ENCODE peak calls at places on chromosome 7, in ten cellular contexts. M, N, J, P, D, X, B, W, U and Z are unnamed samples.

GRCh38 chr7:48365010-48365409 is 193.8 kb downstream of the ABCA13 start:
- DNase-seq in M (no peak), N (no peak), J (no peak), P (no peak), D (no peak), X (no peak), B (no peak), W (peak), U (no peak), Z (no peak)

GRCh38 chr7:94423116-94423515 is 28.4 kb downstream of the COL1A2 start:
- DNase-seq in M (no peak), N (no peak), J (no peak), P (no peak), D (no peak), X (no peak), B (no peak), W (peak), U (no peak), Z (no peak)

GRCh38 chr7:108328174-108328651 is 128.0 kb downstream of the NRCAM start:
- DNase-seq in M (no peak), N (no peak), J (no peak), P (no peak), D (no peak), X (no peak), B (no peak), W (no peak), U (no peak), Z (no peak)

GRCh38 chr7:136294977-136295376 is 317.8 kb upstream of the MTPN start:
- DNase-seq in M (no peak), N (no peak), J (no peak), P (no peak), D (no peak), X (no peak), B (no peak), W (no peak), U (no peak), Z (no peak)

GRCh38 chr7:11768263-11768662 is 63.7 kb downstream of the THSD7A start:
- DNase-seq in M (no peak), N (no peak), J (no peak), P (no peak), D (no peak), X (no peak), B (no peak), W (no peak), U (no peak), Z (no peak)

GRCh38 chr7:101453617-101454016 is 90.9 kb downstream of the COL26A1 start:
- DNase-seq in M (no peak), N (no peak), J (no peak), P (no peak), D (peak), X (no peak), B (no peak), W (no peak), U (no peak), Z (no peak)

GRCh38 chr7:139648941-139649425 is 125.5 kb downstream of the CLEC2L start:
- DNase-seq in M (no peak), N (no peak), J (no peak), P (no peak), D (no peak), X (no peak), B (no peak), W (peak), U (no peak), Z (no peak)

GRCh38 chr7:127667017-127667670 is 15.2 kb downstream of the SND1 start:
- DNase-seq in M (no peak), N (no peak), J (no peak), P (no peak), D (peak), X (no peak), B (no peak), W (peak), U (no peak), Z (no peak)

GRCh38 chr7:250523-250922 is 39.4 kb upstream of the FOXL3 start:
- DNase-seq in M (no peak), N (no peak), J (no peak), P (no peak), D (no peak), X (no peak), B (no peak), W (no peak), U (no peak), Z (no peak)

GRCh38 chr7:95690367-95690947 is 81.9 kb upstream of the DYNC1I1 start:
- DNase-seq in M (no peak), N (peak), J (no peak), P (no peak), D (peak), X (no peak), B (peak), W (peak), U (no peak), Z (no peak)

GRCh38 chr7:55514546-55515265 is 57.6 kb downstream of the VOPP1 start:
- DNase-seq in M (no peak), N (no peak), J (no peak), P (no peak), D (no peak), X (no peak), B (no peak), W (no peak), U (no peak), Z (no peak)

GRCh38 chr7:134021861-134022260 is 105.3 kb upstream of the LRGUK start:
- DNase-seq in M (no peak), N (no peak), J (no peak), P (no peak), D (no peak), X (no peak), B (no peak), W (no peak), U (no peak), Z (no peak)

GRCh38 chr7:157476201-157476600 is 139.4 kb downstream of the DNAJB6 start:
- DNase-seq in M (no peak), N (no peak), J (no peak), P (no peak), D (no peak), X (no peak), B (no peak), W (no peak), U (no peak), Z (no peak)